ENCODE peak calls at places on chromosomes 2 and 18, in five cellular contexts. O is ovary, P is IMR-90, I is transverse colon, S is HCT116. U is an unnamed sample.

GRCh38 chr18:58290059-58290747 is 246.2 kb downstream of the NEDD4L start:
- DNase-seq in I (no peak), P (peak; percentile 80), S (no peak), O (no peak), U (no peak)

GRCh38 chr2:3519255-3520190 is at the start of gene ADI1:
- DNase-seq in I (peak; percentile 87), S (peak; percentile 57), P (peak; percentile 65), O (peak; percentile 85), U (peak; percentile 86)

GRCh38 chr2:42392191-42392590 is 31.2 kb upstream of the COX7A2L start:
- DNase-seq in I (no peak), S (no peak), P (no peak), O (no peak), U (no peak)

GRCh38 chr2:35454966-35455638 is 900.5 kb upstream of the CRIM1 start:
- DNase-seq in O (no peak), S (peak; percentile 2), I (no peak), P (no peak), U (no peak)

GRCh38 chr18:74286106-74286856 is 5.5 kb downstream of the CYB5A start:
- DNase-seq in P (peak; percentile 19), I (no peak), S (no peak), O (no peak), U (peak; percentile 67)

GRCh38 chr18:9856097-9856496 is 29.7 kb upstream of the TXNDC2 start:
- DNase-seq in I (no peak), O (no peak), P (no peak), S (no peak), U (no peak)

GRCh38 chr2:112110966-112111365 is 27.2 kb upstream of the FBLN7 start:
- DNase-seq in O (no peak), P (no peak), S (no peak), I (no peak), U (no peak)

GRCh38 chr2:10911291-10912075 is at the start of gene KCNF1:
- DNase-seq in S (no peak), P (peak; percentile 65), I (no peak), O (no peak), U (peak; percentile 53)

GRCh38 chr2:190636362-190636761 is 12.5 kb upstream of the NAB1 start:
- DNase-seq in S (no peak), O (no peak), I (no peak), P (peak; percentile 75), U (no peak)

GRCh38 chr18:75010260-75010659 is 198.7 kb downstream of the PTGR3 start:
- DNase-seq in S (no peak), I (no peak), P (no peak), O (no peak), U (no peak)

GRCh38 chr2:65144571-65144970 is 14.7 kb upstream of the RAB1A start:
- DNase-seq in O (no peak), P (no peak), S (no peak), I (no peak), U (no peak)

GRCh38 chr2:68594674-68595492 is 48.5 kb upstream of the PROKR1 start:
- DNase-seq in S (peak; percentile 31), P (peak; percentile 56), I (peak; percentile 46), O (no peak), U (peak; percentile 28)

GRCh38 chr2:19982268-19982667 is 7.6 kb downstream of the WDR35 start:
- DNase-seq in I (no peak), S (no peak), O (no peak), P (peak; percentile 30), U (no peak)

GRCh38 chr2:101818531-101819451 is 121.3 kb downstream of the MAP4K4 start:
- DNase-seq in O (no peak), I (no peak), S (no peak), P (peak; percentile 89), U (no peak)

GRCh38 chr2:201909961-201910361 is 103.6 kb downstream of the CDK15 start:
- DNase-seq in S (no peak), O (no peak), I (peak; percentile 13), P (peak; percentile 80), U (no peak)

GRCh38 chr2:235170016-235170415 is 218.2 kb downstream of the SH3BP4 start:
- DNase-seq in S (no peak), P (peak; percentile 43), O (no peak), I (no peak), U (no peak)

GRCh38 chr2:28730641-28731146 is 20.9 kb upstream of the PPP1CB start:
- DNase-seq in S (no peak), I (no peak), P (no peak), O (no peak), U (no peak)

GRCh38 chr18:3538954-3539617 is 89.1 kb downstream of the TGIF1 start:
- DNase-seq in P (no peak), I (no peak), O (no peak), S (no peak), U (no peak)

GRCh38 chr2:8576525-8577157 is 105.2 kb upstream of the ID2 start:
- DNase-seq in S (no peak), I (peak; percentile 29), P (no peak), O (peak; percentile 22), U (peak; percentile 64)

GRCh38 chr2:111519074-111519473 is 364.9 kb downstream of the ANAPC1 start:
- DNase-seq in S (no peak), O (no peak), P (no peak), I (no peak), U (no peak)

GRCh38 chr18:43830905-43831304 is 553.6 kb upstream of the SYT4 start:
- DNase-seq in O (no peak), S (no peak), P (no peak), I (no peak), U (no peak)

GRCh38 chr18:69628774-69629359 is 228.2 kb downstream of the DOK6 start:
- DNase-seq in P (no peak), S (no peak), I (no peak), O (no peak), U (no peak)

GRCh38 chr2:42510191-42510929 is 16.6 kb upstream of the KCNG3 start:
- DNase-seq in I (no peak), O (no peak), S (no peak), P (no peak), U (no peak)

GRCh38 chr2:240172071-240172895 is 31.8 kb upstream of the OTOS start:
- DNase-seq in I (no peak), P (no peak), O (no peak), S (no peak), U (no peak)

GRCh38 chr18:48733854-48734253 is 195.0 kb downstream of the CTIF start:
- DNase-seq in P (no peak), S (no peak), I (no peak), O (no peak), U (no peak)

GRCh38 chr2:143481728-143482127 is 352.5 kb downstream of the ARHGAP15 start:
- DNase-seq in I (no peak), S (no peak), O (no peak), P (no peak), U (no peak)
- H3K27ac ChIP-seq in I (peak overlapping the region; percentile 55), S (no peak overlapping the region), O (peak overlapping the region; percentile 37), P (no peak overlapping the region), U (peak overlapping the region; percentile 66)

DNA sequence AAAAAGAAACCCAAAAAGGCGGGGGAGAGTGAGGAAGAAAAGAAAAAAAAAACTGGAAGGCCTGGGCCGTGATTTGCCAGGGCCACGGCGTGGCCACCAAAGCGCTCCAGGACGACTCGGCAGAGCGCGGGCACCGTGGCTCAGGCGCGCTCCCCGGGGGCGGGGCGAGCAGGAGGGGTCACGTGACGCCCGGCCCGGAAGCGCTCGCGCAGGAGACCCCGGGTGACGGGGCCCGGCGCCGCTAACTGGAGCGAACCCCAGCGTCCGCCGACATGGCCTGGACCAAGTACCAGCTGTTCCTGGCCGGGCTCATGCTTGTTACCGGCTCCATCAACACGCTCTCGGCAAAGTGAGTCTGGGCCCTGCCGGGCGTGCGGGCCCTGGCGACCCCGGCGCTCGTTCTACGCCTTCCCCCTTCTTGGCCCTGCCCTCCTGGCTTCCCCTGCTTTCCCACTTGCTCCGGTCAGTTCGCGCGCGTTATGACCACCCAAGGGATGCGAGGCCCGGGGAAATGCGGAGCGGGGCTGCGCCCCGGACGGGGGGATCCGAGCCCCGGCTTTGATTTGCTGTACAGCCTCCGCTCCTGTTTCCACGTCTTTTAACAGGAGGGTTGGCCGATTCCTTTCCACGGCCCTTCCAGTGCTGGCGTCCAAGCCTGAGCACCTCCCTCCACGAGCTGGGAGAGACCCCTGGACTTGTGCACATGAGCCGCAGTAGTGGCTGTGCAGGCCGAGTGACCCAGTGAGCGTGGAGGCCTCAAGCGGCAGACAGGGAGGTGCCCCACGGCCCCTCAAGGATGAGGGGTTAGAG is at the start of gene SLC35F6:
- DNase-seq in O (peak; percentile 84), P (peak; percentile 67), S (no peak), I (peak; percentile 87), U (peak; percentile 84)
- TF ChIP-seq POLR2A in O (peak; percentile 87), P (peak; percentile 78), S (peak; percentile 70), I (peak; percentile 83), U (peak; percentile 86)

GRCh38 chr2:143623270-143623669 is 494.1 kb downstream of the ARHGAP15 start:
- DNase-seq in S (no peak), P (no peak), O (no peak), I (no peak), U (no peak)
- TF ChIP-seq CTCF in S (no peak), P (peak; percentile 11), O (no peak), I (no peak), U (no peak)

GRCh38 chr2:33644215-33644614 is 45.1 kb upstream of the FAM98A start:
- DNase-seq in S (no peak), O (no peak), P (no peak), I (no peak), U (no peak)
- H3K27ac ChIP-seq in S (no peak overlapping the region), O (no peak overlapping the region), P (no peak overlapping the region), I (no peak overlapping the region), U (no peak overlapping the region)

GRCh38 chr18:5239447-5239846 is 42.4 kb upstream of the AKAIN1 start:
- DNase-seq in I (no peak), S (no peak), O (no peak), P (no peak), U (no peak)

GRCh38 chr18:5238371-5238758 is 41.3 kb upstream of the AKAIN1 start:
- DNase-seq in I (peak; percentile 82), P (peak; percentile 30), S (no peak), O (peak; percentile 52), U (peak; percentile 85)

GRCh38 chr18:5237083-5237722 is 40.1 kb upstream of the AKAIN1 start:
- DNase-seq in I (no peak), P (peak; percentile 34), O (no peak), S (no peak), U (no peak)

DNA sequence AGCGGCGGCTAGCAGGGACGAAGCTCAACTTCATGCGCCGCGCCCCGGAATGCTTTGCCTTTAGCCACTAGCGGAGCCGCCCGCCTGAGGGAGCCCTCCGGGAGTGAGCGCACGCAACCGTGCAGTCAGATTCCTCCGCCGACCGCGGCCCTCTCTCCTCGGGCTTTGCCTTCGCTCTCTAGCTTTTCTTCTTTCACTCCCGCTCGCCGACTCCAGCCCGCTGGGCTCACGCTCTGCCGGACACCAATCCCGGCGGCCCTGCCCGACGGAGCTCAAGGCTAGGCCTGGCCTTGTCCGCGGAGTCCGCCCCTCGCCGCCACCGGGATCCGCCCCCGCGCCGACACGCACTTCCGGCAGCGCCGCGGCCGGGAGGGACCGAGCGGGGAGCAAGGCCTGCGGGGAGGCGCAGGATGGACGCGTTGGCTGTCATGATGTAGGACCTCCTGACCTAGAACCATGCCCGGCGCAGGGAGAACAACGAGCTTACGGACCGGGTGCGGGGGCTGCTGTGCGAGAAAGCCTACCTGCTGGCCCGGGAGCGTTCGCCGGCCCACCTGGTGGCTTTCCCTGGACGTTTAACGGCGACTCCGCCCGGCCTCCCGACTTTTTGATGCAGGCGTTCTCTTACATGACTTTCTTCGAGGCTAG is 40.8 kb upstream of the AKAIN1 start:
- DNase-seq in I (peak; percentile 89), P (peak; percentile 85), S (no peak), O (peak; percentile 87), U (peak; percentile 85)
- TF ChIP-seq POLR2A in I (peak; percentile 79), P (peak; percentile 78), S (no peak), O (peak; percentile 74), U (peak; percentile 83)